ENCODE peak calls at places on chromosomes 5 and 9, in ten cellular contexts. A is neural crest cell, D is fibroblast of lung, L is esophagus squamous epithelium, T is IMR-90, W is HCT116, B is fibroblast of the aortic adventitia, I is AG09309, Y is fibroblast of pulmonary artery, J is ascending aorta. P is an unnamed sample.

GRCh38 chr9:97276310-97276852 is 31.1 kb upstream of the CCDC180 start:
- DNase-seq in A (no peak), D (no peak), L (no peak), T (no peak), W (no peak), B (no peak), I (no peak), Y (no peak), J (no peak), P (no peak)

GRCh38 chr5:4189317-4189716 is 593.7 kb downstream of the IRX1 start:
- DNase-seq in A (no peak), D (no peak), L (no peak), T (no peak), W (no peak), B (no peak), I (no peak), Y (no peak), J (no peak), P (no peak)

GRCh38 chr5:111869681-111870080 is 112.7 kb upstream of the NREP start:
- DNase-seq in A (no peak), D (peak; percentile 51), L (no peak), T (peak; percentile 68), W (no peak), B (peak; percentile 72), I (no peak), Y (peak; percentile 51), J (no peak), P (no peak)

GRCh38 chr5:107129051-107129450 is 541.7 kb downstream of the EFNA5 start:
- DNase-seq in A (no peak), D (peak; percentile 82), L (no peak), T (peak; percentile 43), W (no peak), B (peak; percentile 67), I (no peak), Y (peak; percentile 73), J (no peak), P (no peak)

GRCh38 chr9:28971881-28972280 is 1398.6 kb upstream of the C9orf72 start:
- DNase-seq in A (no peak), D (no peak), L (no peak), T (no peak), W (no peak), B (no peak), I (no peak), Y (no peak), J (no peak), P (no peak)

GRCh38 chr5:6110441-6111005 is 267.8 kb downstream of the MED10 start:
- DNase-seq in A (no peak), D (no peak), L (no peak), T (no peak), W (no peak), B (no peak), I (no peak), Y (no peak), J (no peak), P (peak; percentile 71)

GRCh38 chr5:38426986-38427950 is 129.2 kb downstream of the LIFR start:
- DNase-seq in A (no peak), D (no peak), L (no peak), T (peak; percentile 70), W (no peak), B (no peak), I (no peak), Y (no peak), J (no peak), P (no peak)

GRCh38 chr5:80134879-80135278 is 99.7 kb downstream of the THBS4 start:
- DNase-seq in A (no peak), D (no peak), L (no peak), T (no peak), W (no peak), B (no peak), I (no peak), Y (peak; percentile 30), J (no peak), P (no peak)

GRCh38 chr9:78325343-78325742 is 28.4 kb downstream of the PSAT1 start:
- DNase-seq in A (peak; percentile 9), D (peak; percentile 42), L (no peak), T (peak; percentile 27), W (no peak), B (peak; percentile 27), I (peak; percentile 28), Y (peak; percentile 68), J (no peak), P (no peak)

GRCh38 chr5:40619406-40619805 is 60.3 kb upstream of the PTGER4 start:
- DNase-seq in A (no peak), D (no peak), L (no peak), T (no peak), W (no peak), B (no peak), I (no peak), Y (no peak), J (no peak), P (no peak)

GRCh38 chr9:78236511-78236950 is 656 bp downstream of the CEP78 start:
- DNase-seq in A (no peak), D (peak; percentile 9), L (no peak), T (no peak), W (no peak), B (no peak), I (no peak), Y (peak; percentile 7), J (no peak), P (no peak)

GRCh38 chr9:36488322-36488838 is 84.3 kb upstream of the MELK start:
- DNase-seq in A (no peak), D (no peak), L (no peak), T (no peak), W (no peak), B (no peak), I (no peak), Y (no peak), J (no peak), P (no peak)

GRCh38 chr9:130895038-130895437 is 1.6 kb downstream of the QRFP start:
- DNase-seq in A (no peak), D (no peak), L (no peak), T (no peak), W (no peak), B (no peak), I (no peak), Y (no peak), J (no peak), P (no peak)

GRCh38 chr5:37918420-37918819 is 78.6 kb upstream of the GDNF start:
- DNase-seq in A (no peak), D (peak; percentile 4), L (no peak), T (peak; percentile 33), W (no peak), B (peak; percentile 92), I (peak; percentile 7), Y (peak; percentile 63), J (no peak), P (no peak)

GRCh38 chr9:137147091-137147792 is 8.3 kb downstream of the GRIN1 start:
- DNase-seq in A (no peak), D (no peak), L (no peak), T (no peak), W (no peak), B (no peak), I (no peak), Y (no peak), J (no peak), P (no peak)

GRCh38 chr9:137145731-137146526 is 7.0 kb downstream of the GRIN1 start:
- DNase-seq in A (no peak), D (no peak), L (no peak), T (no peak), W (no peak), B (no peak), I (no peak), Y (no peak), J (no peak), P (no peak)

GRCh38 chr9:137148242-137148641 is 9.3 kb downstream of the GRIN1 start:
- DNase-seq in A (no peak), D (no peak), L (no peak), T (no peak), W (no peak), B (no peak), I (no peak), Y (no peak), J (no peak), P (no peak)

GRCh38 chr9:137147793-137148160 is 8.8 kb downstream of the GRIN1 start:
- DNase-seq in A (no peak), D (no peak), L (no peak), T (no peak), W (no peak), B (no peak), I (no peak), Y (no peak), J (no peak), P (no peak)

DNA sequence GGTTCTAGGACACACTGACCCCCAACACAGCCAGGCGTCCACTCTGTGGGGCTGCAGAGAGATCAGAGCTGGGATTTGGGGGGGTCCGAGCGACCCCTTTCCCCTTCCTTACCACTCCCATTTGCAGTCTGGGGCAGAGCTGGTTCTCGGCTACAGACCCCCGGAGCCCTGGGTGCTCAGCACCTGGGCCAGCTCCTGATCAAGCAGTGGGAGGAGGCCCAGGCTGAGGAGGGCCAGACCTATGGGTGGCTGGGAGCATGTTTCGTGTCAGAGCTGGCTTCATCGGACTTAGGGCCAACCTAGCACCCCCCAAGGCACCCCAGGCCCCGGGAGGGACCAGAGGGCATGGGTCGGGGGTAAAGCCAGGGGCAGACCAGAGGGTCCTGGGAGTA is 7.6 kb downstream of the GRIN1 start:
- DNase-seq in A (no peak), D (no peak), L (no peak), T (no peak), W (no peak), B (no peak), I (no peak), Y (no peak), J (no peak), P (no peak)
- TF ChIP-seq CTCF in A (no peak), D (no peak), L (no peak), T (no peak), W (no peak), B (no peak), I (no peak), Y (no peak), J (no peak), P (no peak)

GRCh38 chr9:25003686-25004085 is 458.0 kb upstream of the IZUMO3 start:
- DNase-seq in A (no peak), D (no peak), L (no peak), T (no peak), W (no peak), B (no peak), I (no peak), Y (no peak), J (no peak), P (no peak)
- TF ChIP-seq CTCF in A (peak; percentile 48), D (no peak), L (no peak), T (no peak), W (no peak), B (no peak), I (no peak), Y (no peak), J (no peak), P (peak; percentile 7)

DNA sequence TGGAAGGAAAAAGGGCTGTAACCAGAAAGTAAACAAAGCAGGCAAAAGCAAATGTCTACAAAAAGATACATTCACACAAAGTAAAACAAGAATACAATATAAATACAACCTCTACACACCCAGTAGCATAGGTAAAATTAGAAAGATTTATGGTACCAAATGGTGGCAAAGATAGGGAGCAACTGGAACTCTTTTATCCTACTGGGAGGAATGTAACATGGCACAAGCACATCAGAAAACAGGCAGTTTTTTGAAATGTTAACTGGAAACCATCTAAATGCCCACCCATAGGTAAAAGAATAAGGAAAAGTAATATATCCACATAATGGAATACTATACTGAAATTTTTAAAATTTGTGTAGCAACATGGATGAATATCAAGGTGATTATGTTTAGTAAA is 8.7 kb upstream of the ARL14EPL start:
- DNase-seq in A (no peak), D (no peak), L (no peak), T (no peak), W (no peak), B (no peak), I (no peak), Y (no peak), J (no peak), P (no peak)
- TF ChIP-seq CTCF in A (peak; percentile 43), D (peak; percentile 16), L (no peak), T (no peak), W (peak; percentile 49), B (peak; percentile 15), I (no peak), Y (peak; percentile 11), J (no peak), P (no peak)

GRCh38 chr5:92644271-92644886 is 936.6 kb downstream of the NR2F1-AS1 start:
- DNase-seq in A (no peak), D (no peak), L (no peak), T (no peak), W (no peak), B (no peak), I (no peak), Y (peak; percentile 9), J (no peak), P (no peak)
- TF ChIP-seq CTCF in A (peak; percentile 46), D (no peak), L (no peak), T (no peak), W (peak; percentile 32), B (peak; percentile 24), I (peak; percentile 7), Y (peak; percentile 15), J (no peak), P (no peak)

P was measured in osteocyte.